ENCODE peak calls at places on chromosome 13, in nine cellular contexts. One of them, this sample, is unnamed.

GRCh38 chr13:111211789-111212516 is 96.8 kb downstream of the ARHGEF7 start:
- DNase-seq in AG09319: no peak
- DNase-seq in IMR-90: peak
- DNase-seq in stimulated activated naive CD4-positive, alpha-beta T cell treated with Interleukin-2 at 50 U/mL for 16 hours: no peak
- DNase-seq in caudate nucleus: no peak
- DNase-seq in T-helper 17 cell: no peak
- DNase-seq in effector memory CD8-positive, alpha-beta T cell: no peak
- DNase-seq in activated CD4-positive, CD25-positive, alpha-beta regulatory T cell treated with anti-CD3 and anti-CD28 coated beads, Interleukin-2, amount 50 U/mL, for 72 hours: no peak
- DNase-seq in AML-193: no peak
- DNase-seq in this sample: no peak

GRCh38 chr13:102648046-102648445 is 46.8 kb downstream of the METTL21C start:
- DNase-seq in IMR-90: no peak
- DNase-seq in activated CD4-positive, CD25-positive, alpha-beta regulatory T cell treated with anti-CD3 and anti-CD28 coated beads, Interleukin-2, amount 50 U/mL, for 72 hours: no peak
- DNase-seq in AG09319: no peak
- DNase-seq in stimulated activated naive CD4-positive, alpha-beta T cell treated with Interleukin-2 at 50 U/mL for 16 hours: no peak
- DNase-seq in caudate nucleus: no peak
- DNase-seq in AML-193: no peak
- DNase-seq in T-helper 17 cell: no peak
- DNase-seq in effector memory CD8-positive, alpha-beta T cell: no peak
- DNase-seq in this sample: no peak

GRCh38 chr13:40666905-40667621 is 622 bp upstream of the FOXO1 start:
- DNase-seq in activated CD4-positive, CD25-positive, alpha-beta regulatory T cell treated with anti-CD3 and anti-CD28 coated beads, Interleukin-2, amount 50 U/mL, for 72 hours: peak
- DNase-seq in T-helper 17 cell: no peak
- DNase-seq in AG09319: no peak
- DNase-seq in IMR-90: no peak
- DNase-seq in stimulated activated naive CD4-positive, alpha-beta T cell treated with Interleukin-2 at 50 U/mL for 16 hours: no peak
- DNase-seq in AML-193: peak
- DNase-seq in effector memory CD8-positive, alpha-beta T cell: no peak
- DNase-seq in caudate nucleus: peak
- DNase-seq in this sample: no peak

GRCh38 chr13:46403851-46404731 is 17.0 kb upstream of the RUBCNL start:
- DNase-seq in stimulated activated naive CD4-positive, alpha-beta T cell treated with Interleukin-2 at 50 U/mL for 16 hours: no peak
- DNase-seq in effector memory CD8-positive, alpha-beta T cell: no peak
- DNase-seq in AG09319: no peak
- DNase-seq in IMR-90: no peak
- DNase-seq in caudate nucleus: no peak
- DNase-seq in activated CD4-positive, CD25-positive, alpha-beta regulatory T cell treated with anti-CD3 and anti-CD28 coated beads, Interleukin-2, amount 50 U/mL, for 72 hours: no peak
- DNase-seq in T-helper 17 cell: no peak
- DNase-seq in AML-193: peak
- DNase-seq in this sample: peak

GRCh38 chr13:20877902-20878301 is 24.6 kb downstream of the XPO4 start:
- DNase-seq in caudate nucleus: no peak
- DNase-seq in stimulated activated naive CD4-positive, alpha-beta T cell treated with Interleukin-2 at 50 U/mL for 16 hours: no peak
- DNase-seq in IMR-90: no peak
- DNase-seq in AG09319: no peak
- DNase-seq in AML-193: no peak
- DNase-seq in activated CD4-positive, CD25-positive, alpha-beta regulatory T cell treated with anti-CD3 and anti-CD28 coated beads, Interleukin-2, amount 50 U/mL, for 72 hours: no peak
- DNase-seq in effector memory CD8-positive, alpha-beta T cell: no peak
- DNase-seq in T-helper 17 cell: no peak
- DNase-seq in this sample: no peak

GRCh38 chr13:26024558-26024957 is 27.3 kb downstream of the SHISA2 start:
- DNase-seq in stimulated activated naive CD4-positive, alpha-beta T cell treated with Interleukin-2 at 50 U/mL for 16 hours: no peak
- DNase-seq in AG09319: no peak
- DNase-seq in effector memory CD8-positive, alpha-beta T cell: no peak
- DNase-seq in T-helper 17 cell: no peak
- DNase-seq in AML-193: no peak
- DNase-seq in caudate nucleus: no peak
- DNase-seq in IMR-90: no peak
- DNase-seq in activated CD4-positive, CD25-positive, alpha-beta regulatory T cell treated with anti-CD3 and anti-CD28 coated beads, Interleukin-2, amount 50 U/mL, for 72 hours: no peak
- DNase-seq in this sample: no peak

GRCh38 chr13:111074826-111075225 is 40.3 kb upstream of the ARHGEF7 start:
- DNase-seq in AG09319: no peak
- DNase-seq in caudate nucleus: no peak
- DNase-seq in activated CD4-positive, CD25-positive, alpha-beta regulatory T cell treated with anti-CD3 and anti-CD28 coated beads, Interleukin-2, amount 50 U/mL, for 72 hours: no peak
- DNase-seq in T-helper 17 cell: no peak
- DNase-seq in IMR-90: no peak
- DNase-seq in effector memory CD8-positive, alpha-beta T cell: no peak
- DNase-seq in stimulated activated naive CD4-positive, alpha-beta T cell treated with Interleukin-2 at 50 U/mL for 16 hours: no peak
- DNase-seq in AML-193: no peak
- DNase-seq in this sample: no peak

GRCh38 chr13:98909016-98909415 is 68.8 kb downstream of the DOCK9 start:
- DNase-seq in AML-193: no peak
- DNase-seq in T-helper 17 cell: no peak
- DNase-seq in activated CD4-positive, CD25-positive, alpha-beta regulatory T cell treated with anti-CD3 and anti-CD28 coated beads, Interleukin-2, amount 50 U/mL, for 72 hours: no peak
- DNase-seq in stimulated activated naive CD4-positive, alpha-beta T cell treated with Interleukin-2 at 50 U/mL for 16 hours: no peak
- DNase-seq in caudate nucleus: no peak
- DNase-seq in IMR-90: peak
- DNase-seq in AG09319: no peak
- DNase-seq in effector memory CD8-positive, alpha-beta T cell: no peak
- DNase-seq in this sample: no peak

GRCh38 chr13:110010433-110011135 is 224.2 kb upstream of the IRS2 start:
- DNase-seq in AML-193: no peak
- DNase-seq in stimulated activated naive CD4-positive, alpha-beta T cell treated with Interleukin-2 at 50 U/mL for 16 hours: no peak
- DNase-seq in effector memory CD8-positive, alpha-beta T cell: no peak
- DNase-seq in caudate nucleus: no peak
- DNase-seq in AG09319: no peak
- DNase-seq in T-helper 17 cell: no peak
- DNase-seq in activated CD4-positive, CD25-positive, alpha-beta regulatory T cell treated with anti-CD3 and anti-CD28 coated beads, Interleukin-2, amount 50 U/mL, for 72 hours: no peak
- DNase-seq in IMR-90: peak
- DNase-seq in this sample: no peak

GRCh38 chr13:73266640-73267180 is 207.9 kb downstream of the KLF5 start:
- DNase-seq in AML-193: no peak
- DNase-seq in effector memory CD8-positive, alpha-beta T cell: no peak
- DNase-seq in caudate nucleus: no peak
- DNase-seq in AG09319: no peak
- DNase-seq in IMR-90: no peak
- DNase-seq in stimulated activated naive CD4-positive, alpha-beta T cell treated with Interleukin-2 at 50 U/mL for 16 hours: no peak
- DNase-seq in activated CD4-positive, CD25-positive, alpha-beta regulatory T cell treated with anti-CD3 and anti-CD28 coated beads, Interleukin-2, amount 50 U/mL, for 72 hours: no peak
- DNase-seq in T-helper 17 cell: no peak
- DNase-seq in this sample: no peak

GRCh38 chr13:75907044-75907443 is 270.9 kb downstream of the LMO7 start:
- DNase-seq in AG09319: no peak
- DNase-seq in IMR-90: no peak
- DNase-seq in effector memory CD8-positive, alpha-beta T cell: no peak
- DNase-seq in caudate nucleus: no peak
- DNase-seq in activated CD4-positive, CD25-positive, alpha-beta regulatory T cell treated with anti-CD3 and anti-CD28 coated beads, Interleukin-2, amount 50 U/mL, for 72 hours: no peak
- DNase-seq in stimulated activated naive CD4-positive, alpha-beta T cell treated with Interleukin-2 at 50 U/mL for 16 hours: no peak
- DNase-seq in AML-193: no peak
- DNase-seq in T-helper 17 cell: no peak
- DNase-seq in this sample: no peak